ENCODE peak calls at places on chromosomes 16 and 17, in ten cellular contexts. K is stimulated activated CD8-positive, alpha-beta memory T cell treated with anti-CD3 and anti-CD28 coated beads, Interleukin-4, amount 100 ng/mL, for 24 hours; W is HTR-8/SVneo; N is activated naive CD8-positive, alpha-beta T cell treated with anti-CD3 and anti-CD28 coated beads, Interleukin-2, amount 50 U/mL, for 16 hours; H is neural crest cell; M is AG10803; Y is kidney; O is effector CD8-positive, alpha-beta T cell; S is upper lobe of right lung; D is activated T-helper 1 cell treated with Interleukin-2 at 50 U/mL for 16 hours. X is an unnamed sample.

GRCh38 chr16:11762431-11762830 is 19.8 kb upstream of the TXNDC11 start:
- DNase-seq in N (no peak), K (no peak), H (no peak), M (no peak), Y (no peak), W (no peak), D (no peak), O (no peak), S (no peak), X (no peak)

GRCh38 chr17:77318491-77319210 is 177.9 kb downstream of the SEC14L1 start:
- DNase-seq in O (no peak), K (no peak), N (no peak), H (no peak), D (no peak), M (peak), Y (peak), W (no peak), S (peak), X (no peak)

GRCh38 chr16:66874079-66874775 is 6.1 kb upstream of the PDP2 start:
- DNase-seq in N (no peak), W (no peak), Y (peak), S (no peak), H (no peak), D (no peak), O (no peak), K (no peak), M (peak), X (no peak)

GRCh38 chr17:40015998-40016691 is 905 bp downstream of the CSF3 start:
- DNase-seq in M (no peak), D (no peak), N (no peak), O (no peak), Y (no peak), K (no peak), S (no peak), H (no peak), W (no peak), X (no peak)

GRCh38 chr16:90020838-90021382 is 1.7 kb upstream of the DBNDD1 start:
- DNase-seq in M (peak), Y (no peak), S (no peak), D (no peak), K (no peak), O (no peak), W (peak), H (no peak), N (no peak), X (no peak)

GRCh38 chr16:48507346-48507745 is 102.6 kb downstream of the N4BP1 start:
- DNase-seq in O (no peak), W (no peak), H (no peak), Y (no peak), N (no peak), K (no peak), S (no peak), M (peak), D (no peak), X (no peak)

GRCh38 chr16:9258423-9259051 is 167.1 kb downstream of the HAPSTR1 start:
- DNase-seq in N (no peak), D (no peak), Y (no peak), H (peak), W (peak), M (no peak), S (no peak), O (no peak), K (peak), X (no peak)

GRCh38 chr16:57474671-57475661 is 11.3 kb downstream of the DOK4 start:
- DNase-seq in M (no peak), K (no peak), Y (no peak), O (no peak), D (no peak), N (no peak), W (no peak), H (no peak), S (no peak), X (no peak)

GRCh38 chr17:77391668-77392375 is 251.1 kb downstream of the SEC14L1 start:
- DNase-seq in S (no peak), M (peak), H (no peak), Y (no peak), K (no peak), W (peak), N (no peak), D (peak), O (no peak), X (no peak)

GRCh38 chr17:31559647-31560501 is 168.4 kb downstream of the RAB11FIP4 start:
- DNase-seq in O (no peak), S (no peak), M (no peak), K (no peak), Y (peak), W (no peak), H (no peak), D (no peak), N (no peak), X (no peak)

GRCh38 chr16:85086347-85087291 is 25.7 kb downstream of the CIBAR2 start:
- DNase-seq in S (peak), W (peak), N (peak), M (peak), O (peak), Y (peak), H (peak), K (peak), D (peak), X (peak)

GRCh38 chr16:87806608-87807546 is 41.1 kb upstream of the KLHDC4 start:
- DNase-seq in M (peak), Y (no peak), W (peak), N (peak), H (no peak), O (no peak), K (no peak), D (peak), S (peak), X (no peak)

GRCh38 chr17:67272312-67273050 is 27.5 kb upstream of the HELZ start:
- DNase-seq in Y (peak), O (no peak), S (no peak), H (no peak), K (no peak), W (no peak), D (no peak), N (no peak), M (no peak), X (no peak)

GRCh38 chr16:69405757-69406156 is 18.7 kb upstream of the CYB5B start:
- DNase-seq in D (no peak), N (no peak), S (no peak), M (no peak), O (no peak), Y (no peak), K (no peak), W (no peak), H (no peak), X (no peak)

X was measured in T-helper 22 cell.